ENCODE peak calls at places on chromosome X, in eight cellular contexts. S is stimulated activated CD8-positive, alpha-beta memory T cell treated with anti-CD3 and anti-CD28 coated beads, Interleukin-12 subunit alpha, Interleukin-12 subunit beta, amount 100 ng/mL, for 4 hours; I is SW480; M is Ammon's horn; X is mammary epithelial cell; U is astrocyte of the spinal cord; Z is RPMI8226; Q is glutamatergic neuron. B is an unnamed sample.

GRCh38 chrX:45758738-45759397 is 558.2 kb upstream of the DIPK2B start:
- DNase-seq in Z (no peak), X (peak), U (peak), I (peak), S (no peak), Q (no peak), M (no peak), B (no peak)

GRCh38 chrX:53281321-53281822 is at the start of gene IQSEC2:
- DNase-seq in Z (peak), S (no peak), M (peak), I (peak), X (peak), U (peak), Q (no peak), B (no peak)

GRCh38 chrX:50108264-50108663 is 92.5 kb downstream of the AKAP4 start:
- DNase-seq in X (peak), Z (no peak), U (no peak), M (no peak), Q (no peak), I (peak), S (no peak), B (no peak)

GRCh38 chrX:15116900-15117299 is 153.0 kb downstream of the ASB9 start:
- DNase-seq in X (no peak), M (no peak), U (no peak), I (no peak), Z (no peak), S (no peak), Q (no peak), B (no peak)

GRCh38 chrX:17655232-17656034 is 81.9 kb upstream of the SCML1 start:
- DNase-seq in S (no peak), Q (peak), Z (no peak), I (no peak), X (peak), M (no peak), U (peak), B (no peak)

GRCh38 chrX:926991-927390 is 285.5 kb downstream of the CRLF2 start:
- DNase-seq in X (no peak), I (no peak), M (no peak), S (no peak), U (no peak), Z (no peak), Q (no peak), B (no peak)

GRCh38 chrX:1051421-1051820 is 161.0 kb downstream of the CRLF2 start:
- DNase-seq in Z (no peak), S (no peak), M (no peak), X (no peak), U (no peak), I (no peak), Q (no peak), B (no peak)

GRCh38 chrX:120293015-120293414 is 18.2 kb downstream of the TMEM255A start:
- DNase-seq in S (no peak), Q (no peak), U (no peak), I (no peak), Z (no peak), M (no peak), X (no peak), B (no peak)

GRCh38 chrX:18833071-18833731 is 125.8 kb downstream of the PPEF1 start:
- DNase-seq in S (no peak), X (no peak), Q (no peak), Z (no peak), U (no peak), M (peak), I (no peak), B (no peak)

GRCh38 chrX:129461801-129462456 is 61.4 kb downstream of the SMARCA1 start:
- DNase-seq in M (no peak), S (no peak), Q (no peak), Z (peak), X (no peak), U (no peak), I (no peak), B (no peak)

GRCh38 chrX:24395775-24396174 is 35.3 kb downstream of the SUPT20HL1 start:
- DNase-seq in Q (no peak), U (peak), S (no peak), X (peak), Z (peak), I (peak), M (peak), B (peak)

GRCh38 chrX:12921886-12922599 is 15.6 kb downstream of the TLR8 start:
- DNase-seq in X (no peak), Z (no peak), U (no peak), S (no peak), M (no peak), I (no peak), Q (no peak), B (no peak)

GRCh38 chrX:23035493-23035892 is 35.7 kb downstream of the DDX53 start:
- DNase-seq in S (no peak), Z (no peak), M (no peak), I (no peak), U (no peak), X (no peak), Q (no peak), B (no peak)

GRCh38 chrX:132737743-132738142 is 220.7 kb downstream of the HS6ST2 start:
- DNase-seq in I (no peak), S (peak), X (peak), Z (no peak), M (no peak), Q (no peak), U (no peak), B (no peak)

GRCh38 chrX:33194876-33195433 is 16.4 kb downstream of the DMD start:
- DNase-seq in Z (no peak), Q (no peak), U (peak), M (no peak), S (no peak), X (no peak), I (no peak), B (no peak)